ENCODE peak calls at places on chromosome 1, in five cellular contexts. K, Q, F, B and C are unnamed samples.

GRCh38 chr1:155649689-155650088 is 38.9 kb downstream of the YY1AP1 start:
- DNase-seq in K (no peak), F (no peak), Q (no peak), B (no peak), C (no peak)

GRCh38 chr1:224534731-224535130 is 81.4 kb upstream of the CNIH3 start:
- DNase-seq in Q (no peak), K (no peak), F (no peak), B (no peak), C (no peak)

GRCh38 chr1:229579101-229579651 is 20.7 kb upstream of the ABCB10 start:
- DNase-seq in Q (no peak), B (no peak), K (no peak), F (no peak), C (no peak)

GRCh38 chr1:56120021-56120420 is 459.3 kb downstream of the PLPP3 start:
- DNase-seq in Q (no peak), B (no peak), F (no peak), K (no peak), C (no peak)

GRCh38 chr1:2289607-2290006 is 61.5 kb downstream of the SKI start:
- DNase-seq in B (no peak), Q (no peak), K (no peak), F (no peak), C (no peak)

GRCh38 chr1:210882414-210883221 is 251.3 kb downstream of the KCNH1 start:
- DNase-seq in K (no peak), F (no peak), B (peak), Q (no peak), C (peak)

GRCh38 chr1:24105368-24106160 is 6.4 kb downstream of the MYOM3 start:
- DNase-seq in Q (no peak), K (no peak), B (no peak), F (no peak), C (no peak)

GRCh38 chr1:50774759-50775351 is 185.2 kb downstream of the FAF1 start:
- DNase-seq in K (peak), F (no peak), Q (no peak), B (peak), C (peak)

GRCh38 chr1:222582099-222582774 is 7.5 kb downstream of the TAF1A start:
- DNase-seq in K (no peak), Q (peak), B (peak), F (no peak), C (no peak)

GRCh38 chr1:55833452-55834160 is 618.4 kb upstream of the USP24 start:
- DNase-seq in B (no peak), K (no peak), F (no peak), Q (no peak), C (no peak)

GRCh38 chr1:220094016-220094911 is at the start of gene IARS2:
- DNase-seq in K (peak), Q (peak), B (peak), F (peak), C (peak)

GRCh38 chr1:10793129-10793651 is 3.3 kb downstream of the CASZ1 start:
- DNase-seq in K (no peak), B (no peak), Q (no peak), F (no peak), C (no peak)